ENCODE peak calls at places on chromosomes 5 and 9, in four cellular contexts. M is lower lobe of right lung, E is HCT116, T is astrocyte. D is an unnamed sample.

GRCh38 chr9:37311938-37312730 is 110.4 kb upstream of the GRHPR start:
- DNase-seq in M (no peak), E (no peak), T (peak; percentile 86), D (no peak)

GRCh38 chr9:130220351-130220750 is 45.2 kb upstream of the HMCN2 start:
- DNase-seq in M (no peak), E (no peak), T (no peak), D (no peak)

GRCh38 chr9:77598510-77598909 is 49.6 kb downstream of the GNA14 start:
- DNase-seq in M (no peak), E (no peak), T (peak; percentile 65), D (peak; percentile 17)

GRCh38 chr5:93929146-93929545 is 187.7 kb upstream of the POU5F2 start:
- DNase-seq in M (no peak), E (no peak), T (peak; percentile 63), D (no peak)

GRCh38 chr5:138542120-138542955 is 698 bp downstream of the ETF1 start:
- DNase-seq in M (no peak), E (no peak), T (no peak), D (no peak)

GRCh38 chr9:95494022-95494415 is 22.8 kb downstream of the PTCH1 start:
- DNase-seq in M (no peak), E (no peak), T (no peak), D (no peak)

GRCh38 chr9:88711719-88712118 is 176.7 kb downstream of the NXNL2 start:
- DNase-seq in M (no peak), E (no peak), T (no peak), D (no peak)

GRCh38 chr5:170848033-170848432 is 13.8 kb upstream of the RANBP17 start:
- DNase-seq in M (no peak), E (no peak), T (no peak), D (no peak)

GRCh38 chr9:2066312-2067273 is 51.4 kb downstream of the SMARCA2 start:
- DNase-seq in M (no peak), E (no peak), T (peak; percentile 30), D (no peak)

DNA sequence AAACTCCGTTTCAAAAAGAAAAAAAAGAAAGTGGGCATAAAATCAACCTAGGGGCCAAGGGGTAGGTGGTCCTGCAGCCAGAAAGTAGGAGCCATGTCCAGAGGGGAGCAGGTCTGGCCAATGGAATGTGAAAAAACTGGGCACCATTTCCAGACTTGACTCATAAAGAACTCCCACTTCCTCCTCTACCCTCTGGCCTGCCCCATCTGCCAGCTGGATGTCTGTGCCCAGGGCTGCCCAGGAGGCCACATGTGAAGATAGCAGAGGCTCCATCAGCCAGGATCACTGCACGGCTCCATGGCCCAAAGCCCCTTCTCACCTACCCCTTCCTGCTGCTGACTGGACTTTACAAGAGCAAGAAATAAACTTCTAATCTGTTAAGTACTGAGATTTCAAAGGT is 42.1 kb upstream of the EEIG1 start:
- DNase-seq in M (no peak), E (no peak), T (no peak), D (no peak)
- H3K27ac ChIP-seq in M (no peak overlapping the region), E (no peak overlapping the region), T (no peak overlapping the region), D (no peak overlapping the region)

GRCh38 chr5:85108471-85108870 is 723.8 kb upstream of the EDIL3 start:
- DNase-seq in M (no peak), E (no peak), T (no peak), D (no peak)
- TF ChIP-seq CTCF in M (no peak), E (no peak), T (no peak), D (no peak)

GRCh38 chr5:52995914-52996313 is 6.8 kb downstream of the ITGA2 start:
- DNase-seq in M (no peak), E (no peak), T (no peak), D (no peak)

GRCh38 chr5:52997424-52997823 is 8.3 kb downstream of the ITGA2 start:
- DNase-seq in M (no peak), E (no peak), T (no peak), D (no peak)

GRCh38 chr5:52995095-52995494 is 5.9 kb downstream of the ITGA2 start:
- DNase-seq in M (no peak), E (no peak), T (no peak), D (no peak)

GRCh38 chr5:52998552-52999313 is 9.6 kb downstream of the ITGA2 start:
- DNase-seq in M (no peak), E (no peak), T (no peak), D (no peak)

GRCh38 chr5:52996966-52997365 is 7.8 kb downstream of the ITGA2 start:
- DNase-seq in M (no peak), E (no peak), T (no peak), D (no peak)
- H3K4me1 ChIP-seq in M (no peaks in the 10 kb centered on the region), E (no peaks in the 10 kb centered on the region), T (peaks cover 3% of the 10 kb centered on the region), D (no peaks in the 10 kb centered on the region)

GRCh38 chr9:112093875-112094227 is 81.2 kb downstream of the SUSD1 start:
- DNase-seq in M (no peak), E (no peak), T (no peak), D (no peak)

GRCh38 chr9:112093147-112093874 is 81.8 kb downstream of the SUSD1 start:
- DNase-seq in M (no peak), E (no peak), T (no peak), D (no peak)

GRCh38 chr9:112094948-112095779 is 79.9 kb downstream of the SUSD1 start:
- DNase-seq in M (no peak), E (no peak), T (no peak), D (no peak)

GRCh38 chr9:112094240-112094639 is 80.9 kb downstream of the SUSD1 start:
- DNase-seq in M (no peak), E (no peak), T (no peak), D (no peak)

GRCh38 chr9:112091805-112092204 is 83.3 kb downstream of the SUSD1 start:
- DNase-seq in M (no peak), E (no peak), T (peak; percentile 6), D (no peak)
- H3K27ac ChIP-seq in M (no peak overlapping the region), E (no peak overlapping the region), T (no peak overlapping the region), D (no peak overlapping the region)

GRCh38 chr9:91433180-91433579 is 9.5 kb upstream of the NFIL3 start:
- DNase-seq in M (no peak), E (peak; percentile 78), T (peak; percentile 94), D (no peak)
- TF ChIP-seq CTCF in M (peak; percentile 54), E (peak; percentile 55), T (peak; percentile 49), D (peak; percentile 65)

GRCh38 chr9:70262384-70262783 is 3.6 kb downstream of the SMC5 start:
- DNase-seq in M (no peak), E (no peak), T (no peak), D (no peak)

GRCh38 chr9:70262948-70263347 is 4.2 kb downstream of the SMC5 start:
- DNase-seq in M (no peak), E (no peak), T (no peak), D (no peak)

GRCh38 chr9:70260007-70260443 is 1.2 kb downstream of the SMC5 start:
- DNase-seq in M (peak; percentile 49), E (no peak), T (no peak), D (no peak)

GRCh38 chr9:70260606-70261005 is 1.8 kb downstream of the SMC5 start:
- DNase-seq in M (no peak), E (no peak), T (no peak), D (no peak)

GRCh38 chr9:70261131-70261870 is 2.5 kb downstream of the SMC5 start:
- DNase-seq in M (no peak), E (no peak), T (peak; percentile 9), D (no peak)
- H3K4me1 ChIP-seq in M (peaks cover 56% of the 10 kb centered on the region), E (peaks cover 28% of the 10 kb centered on the region), T (peaks cover 32% of the 10 kb centered on the region), D (peaks cover 82% of the 10 kb centered on the region)

D was measured in left ventricle myocardium inferior.